ENCODE peak calls at places on chromosomes 11 and 22, in ten cellular contexts. E is cardiac muscle cell; G is left ventricle myocardium inferior; L is H9; Y is right lobe of liver; Z is CD8-positive, alpha-beta T cell; B is ascending aorta; U is adrenal gland; M is sigmoid colon; Q is neural progenitor cell. S is an unnamed sample. For H3K4me1 and H3K27me3, the result is how much of the 10 kb centered on the place peaks cover.

GRCh38 chr11:69958308-69958707 is 119.8 kb upstream of the ANO1 start:
- DNase-seq in E (no peak), G (no peak), L (no peak), Y (no peak), Z (no peak), B (no peak), U (no peak), M (no peak), Q (no peak), S (no peak)

GRCh38 chr11:94583213-94583884 is 16.2 kb downstream of the PIWIL4 start:
- DNase-seq in E (no peak), G (no peak), L (no peak), Y (no peak), Z (no peak), B (no peak), U (no peak), M (no peak), Q (no peak), S (no peak)

GRCh38 chr11:127737499-127737898 is 736.9 kb upstream of the KIRREL3 start:
- DNase-seq in E (no peak), G (no peak), L (no peak), Y (no peak), Z (no peak), B (no peak), U (no peak), M (no peak), Q (no peak), S (no peak)

GRCh38 chr11:67697846-67698245 is 23.4 kb upstream of the ALDH3B2 start:
- DNase-seq in E (no peak), G (no peak), L (no peak), Y (no peak), Z (no peak), B (no peak), U (no peak), M (no peak), Q (no peak), S (no peak)

GRCh38 chr22:19763141-19764049 is 2.8 kb downstream of the TBX1 start:
- DNase-seq in E (no peak), G (no peak), L (no peak), Y (no peak), Z (no peak), B (no peak), U (no peak), M (no peak), Q (no peak), S (no peak)

GRCh38 chr22:27866136-27867091 is 52.6 kb downstream of the PITPNB start:
- DNase-seq in E (no peak), G (no peak), L (no peak), Y (peak), Z (no peak), B (no peak), U (peak), M (peak), Q (no peak), S (no peak)

GRCh38 chr11:59184876-59185275 is 12.9 kb downstream of the DTX4 start:
- DNase-seq in E (no peak), G (no peak), L (no peak), Y (no peak), Z (no peak), B (no peak), U (no peak), M (no peak), Q (no peak), S (no peak)

GRCh38 chr11:129960216-129961214 is 42.1 kb downstream of the PRDM10 start:
- DNase-seq in E (no peak), G (no peak), L (no peak), Y (no peak), Z (no peak), B (no peak), U (no peak), M (no peak), Q (no peak), S (no peak)

GRCh38 chr11:85299247-85299646 is 327.9 kb downstream of the DLG2 start:
- DNase-seq in E (no peak), G (no peak), L (no peak), Y (no peak), Z (no peak), B (no peak), U (no peak), M (no peak), Q (no peak), S (no peak)

GRCh38 chr11:117419136-117419914 is 91.7 kb downstream of the CEP164 start:
- DNase-seq in E (no peak), G (no peak), L (no peak), Y (no peak), Z (no peak), B (no peak), U (no peak), M (peak), Q (no peak), S (no peak)

GRCh38 chr11:44003736-44004451 is 43.9 kb upstream of the ACCSL start:
- DNase-seq in E (no peak), G (no peak), L (no peak), Y (no peak), Z (no peak), B (no peak), U (no peak), M (peak), Q (no peak), S (no peak)

GRCh38 chr11:115606223-115607220 is 102.3 kb upstream of the CADM1 start:
- DNase-seq in E (peak), G (peak), L (no peak), Y (peak), Z (no peak), B (no peak), U (peak), M (no peak), Q (no peak), S (no peak)

GRCh38 chr11:124752471-124753100 is 531 bp upstream of the VSIG2 start:
- DNase-seq in E (no peak), G (no peak), L (no peak), Y (no peak), Z (no peak), B (no peak), U (no peak), M (no peak), Q (no peak), S (no peak)

GRCh38 chr11:9200471-9200870 is 64.7 kb downstream of the DENND5A start:
- DNase-seq in E (peak), G (no peak), L (no peak), Y (no peak), Z (no peak), B (no peak), U (no peak), M (no peak), Q (no peak), S (no peak)

GRCh38 chr11:96017872-96018271 is 94.0 kb upstream of the MTMR2 start:
- DNase-seq in E (no peak), G (no peak), L (no peak), Y (no peak), Z (no peak), B (no peak), U (no peak), M (no peak), Q (no peak), S (no peak)

GRCh38 chr22:37335819-37336199 is 53.5 kb downstream of the CYTH4 start:
- DNase-seq in E (no peak), G (no peak), L (no peak), Y (no peak), Z (no peak), B (no peak), U (no peak), M (no peak), Q (peak), S (no peak)

GRCh38 chr22:37334859-37335818 is 52.8 kb downstream of the CYTH4 start:
- DNase-seq in E (no peak), G (no peak), L (peak), Y (no peak), Z (no peak), B (no peak), U (no peak), M (no peak), Q (peak), S (no peak)

GRCh38 chr22:37334461-37334858 is 52.2 kb downstream of the CYTH4 start:
- DNase-seq in E (no peak), G (no peak), L (no peak), Y (no peak), Z (no peak), B (no peak), U (no peak), M (no peak), Q (peak), S (no peak)

GRCh38 chr22:37331811-37332536 is 49.7 kb downstream of the CYTH4 start:
- DNase-seq in E (no peak), G (no peak), L (no peak), Y (no peak), Z (no peak), B (no peak), U (no peak), M (no peak), Q (no peak), S (no peak)

GRCh38 chr22:37333724-37334460 is 51.6 kb downstream of the CYTH4 start:
- DNase-seq in E (no peak), G (no peak), L (no peak), Y (no peak), Z (no peak), B (no peak), U (no peak), M (no peak), Q (no peak), S (no peak)
- TF ChIP-seq CTCF in E (no peak), G (no peak), L (no peak), Y (no peak), Z (no peak), B (no peak), U (no peak), M (no peak), Q (no peak), S (no peak)

GRCh38 chr22:39940757-39941305 is 19.4 kb upstream of the TMA7B start:
- DNase-seq in E (no peak), G (no peak), L (no peak), Y (no peak), Z (no peak), B (no peak), U (no peak), M (no peak), Q (no peak), S (no peak)

GRCh38 chr22:39941661-39942060 is 18.5 kb upstream of the TMA7B start:
- DNase-seq in E (no peak), G (no peak), L (no peak), Y (no peak), Z (no peak), B (no peak), U (no peak), M (no peak), Q (no peak), S (no peak)

GRCh38 chr22:39943941-39944624 is 16.1 kb upstream of the TMA7B start:
- DNase-seq in E (no peak), G (no peak), L (no peak), Y (no peak), Z (no peak), B (no peak), U (no peak), M (no peak), Q (no peak), S (no peak)

GRCh38 chr22:39943366-39943765 is 16.8 kb upstream of the TMA7B start:
- DNase-seq in E (peak), G (no peak), L (peak), Y (no peak), Z (peak), B (no peak), U (no peak), M (no peak), Q (peak), S (no peak)

DNA sequence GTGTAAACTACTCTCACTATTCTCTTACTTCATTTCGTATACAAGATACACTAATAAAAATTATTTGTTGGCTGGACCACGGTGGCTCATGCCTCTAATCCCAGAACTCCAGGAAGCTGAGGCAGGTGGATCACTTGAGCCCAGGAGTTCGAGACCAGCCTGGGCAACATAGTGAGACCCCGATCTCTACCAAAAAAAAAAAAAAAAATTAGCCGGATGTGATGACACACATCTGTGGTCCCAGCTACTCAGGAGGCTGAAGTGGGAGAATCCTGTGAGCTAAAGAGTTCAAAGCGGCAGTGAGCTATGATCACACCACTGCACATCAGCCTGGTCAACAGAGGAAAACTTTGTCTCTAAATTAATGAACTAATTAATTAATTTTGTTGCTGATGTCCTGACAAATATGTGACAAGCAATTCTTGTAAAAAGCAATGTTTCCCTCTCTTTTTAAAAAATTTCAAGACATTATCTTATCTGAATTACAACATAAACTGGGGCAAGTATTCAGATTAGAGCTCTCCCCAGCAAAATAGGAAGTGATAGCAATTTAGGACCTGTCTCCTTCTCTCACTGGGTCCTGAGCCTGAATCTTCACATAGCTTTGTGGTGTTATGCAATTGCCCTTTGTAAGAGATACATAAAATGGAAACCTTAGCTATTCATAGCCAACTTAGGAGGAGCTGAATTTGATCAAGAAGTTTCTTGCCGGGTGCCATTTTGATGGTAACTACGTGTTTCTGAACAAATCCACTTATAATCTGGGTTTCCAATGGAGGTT is 17.6 kb upstream of the TMA7B start:
- DNase-seq in E (no peak), G (no peak), L (no peak), Y (no peak), Z (no peak), B (no peak), U (no peak), M (no peak), Q (no peak), S (no peak)
- H3K4me1 ChIP-seq in E (under half), G (under half), L (under half), Y (under half), Z (half or more), B (under half), U (under half), M (under half), Q (under half), S (under half)

DNA sequence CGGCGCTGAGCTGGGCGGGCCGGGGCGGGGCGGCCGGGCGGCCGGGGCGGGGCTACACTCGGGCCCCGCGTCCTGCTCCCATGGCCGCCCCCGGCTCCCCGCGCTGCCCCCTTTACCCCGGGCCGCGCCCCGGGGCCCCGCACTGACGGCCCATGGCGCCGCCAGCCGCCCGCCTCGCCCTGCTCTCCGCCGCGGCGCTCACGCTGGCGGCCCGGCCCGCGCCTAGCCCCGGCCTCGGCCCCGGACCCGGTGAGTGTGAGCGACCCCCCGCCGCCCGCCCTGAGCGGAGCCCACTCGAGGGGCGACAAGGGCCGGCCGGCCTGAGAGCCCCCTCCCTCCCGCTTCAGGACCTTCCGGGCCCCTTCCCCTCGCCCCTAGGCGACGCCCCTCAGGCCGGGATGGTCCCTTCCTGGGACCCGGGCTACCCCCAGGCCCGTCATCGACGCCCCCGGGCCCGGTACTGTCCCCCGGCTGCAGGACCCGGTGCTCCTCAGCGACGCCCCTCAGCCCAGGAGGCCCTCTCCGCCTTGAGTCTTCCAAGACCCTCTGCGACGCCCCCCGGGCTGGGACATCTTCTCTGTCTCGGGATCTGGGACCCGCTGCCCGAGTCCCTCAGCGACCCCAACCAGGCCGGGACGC is at the start of gene KREMEN1:
- DNase-seq in E (no peak), G (no peak), L (no peak), Y (peak), Z (no peak), B (no peak), U (no peak), M (no peak), Q (peak), S (no peak)
- H3K27me3 ChIP-seq in E (under half), G (under half), L (under half), Y (under half), Z (under half), B (under half), U (under half), M (under half), Q (half or more), S (under half)

GRCh38 chr11:76419896-76420295 is 24.9 kb upstream of the EMSY start:
- DNase-seq in E (no peak), G (no peak), L (peak), Y (no peak), Z (no peak), B (no peak), U (no peak), M (no peak), Q (peak), S (no peak)
- TF ChIP-seq CTCF in E (peak), G (peak), L (peak), Y (peak), Z (no peak), B (no peak), U (no peak), M (no peak), Q (peak), S (no peak)

DNA sequence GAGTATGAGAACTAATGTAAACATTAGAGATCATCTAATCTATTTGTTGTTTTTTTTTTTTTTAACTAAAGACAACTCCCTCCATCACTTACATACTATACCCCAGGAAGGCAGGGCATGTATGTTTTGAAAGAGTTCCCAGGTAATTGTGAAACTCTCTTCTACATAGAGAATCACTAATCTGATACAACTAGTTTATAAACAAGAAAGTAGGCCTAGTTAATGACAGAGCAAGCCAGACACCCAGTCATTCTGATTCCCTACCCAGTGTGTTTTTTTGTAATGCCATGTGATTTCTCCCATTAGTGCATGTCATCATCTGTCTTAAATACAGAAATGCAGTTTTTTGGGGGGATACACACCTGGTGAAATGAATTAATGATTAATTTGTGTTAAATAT is 120.9 kb downstream of the C11orf65 start:
- DNase-seq in E (no peak), G (no peak), L (no peak), Y (no peak), Z (no peak), B (no peak), U (no peak), M (no peak), Q (no peak), S (no peak)
- H3K4me1 ChIP-seq in E (under half), G (under half), L (under half), Y (under half), Z (under half), B (under half), U (under half), M (under half), Q (under half), S (under half)

GRCh38 chr22:22578702-22579424 is 19.8 kb upstream of the PRAME start:
- DNase-seq in E (no peak), G (peak), L (no peak), Y (no peak), Z (no peak), B (no peak), U (peak), M (no peak), Q (no peak), S (no peak)
- H3K27me3 ChIP-seq in E (under half), G (half or more), L (under half), Y (under half), Z (under half), B (under half), U (under half), M (under half), Q (half or more), S (under half)

GRCh38 chr11:68950268-68950667 is 30.5 kb downstream of the MRGPRD start:
- DNase-seq in E (peak), G (no peak), L (peak), Y (no peak), Z (no peak), B (no peak), U (no peak), M (no peak), Q (peak), S (no peak)
- TF ChIP-seq CTCF in E (peak), G (peak), L (peak), Y (no peak), Z (no peak), B (peak), U (no peak), M (peak), Q (peak), S (peak)

DNA sequence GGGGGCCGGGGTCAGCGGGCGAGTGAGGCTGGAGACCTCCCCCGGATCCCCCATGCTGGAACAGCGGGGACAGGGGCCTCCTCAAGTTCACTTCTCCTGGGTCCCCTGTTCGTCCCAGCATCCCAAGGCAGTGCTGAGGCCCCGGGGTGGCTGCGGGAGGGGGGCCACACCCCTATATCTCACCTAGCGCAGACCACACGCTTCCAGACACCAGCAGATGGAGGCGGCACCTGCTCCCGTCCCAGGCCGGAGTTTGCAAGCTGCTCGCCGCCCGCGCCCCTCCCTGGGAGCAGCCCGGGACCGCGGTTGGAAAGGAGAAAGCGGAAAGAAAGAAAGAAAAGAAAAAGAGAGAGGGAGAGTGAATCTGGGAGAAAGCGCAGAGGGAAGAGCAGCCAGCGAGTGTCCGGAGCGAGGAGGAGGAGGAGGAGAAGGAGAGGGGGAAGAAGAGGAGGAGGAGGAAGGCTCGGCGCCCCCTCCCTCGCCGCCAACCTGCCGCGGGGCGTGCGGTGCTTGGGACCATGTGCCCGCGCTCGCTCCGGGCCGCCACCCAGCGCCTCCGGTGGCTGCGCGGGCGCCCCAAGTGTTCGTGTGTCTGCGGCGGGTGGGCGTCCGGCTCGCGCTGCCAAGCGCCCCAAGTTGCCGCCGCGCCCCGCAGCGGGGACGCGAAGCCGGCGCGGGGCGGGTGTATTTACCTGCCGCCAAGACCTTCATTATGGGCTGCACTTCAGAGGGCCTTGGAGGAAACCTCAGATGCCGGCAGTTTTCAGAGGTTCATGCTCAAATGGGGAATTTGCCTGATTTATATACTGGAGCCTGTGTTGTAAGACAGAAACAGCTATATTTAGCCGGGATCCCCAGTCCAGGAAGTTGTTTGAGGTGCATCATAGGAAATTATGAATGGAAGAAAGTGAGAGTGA is at the start of gene LIF:
- DNase-seq in E (peak), G (no peak), L (peak), Y (no peak), Z (no peak), B (no peak), U (no peak), M (no peak), Q (peak), S (no peak)
- H3K4me1 ChIP-seq in E (under half), G (under half), L (under half), Y (under half), Z (under half), B (under half), U (under half), M (under half), Q (under half), S (under half)

GRCh38 chr11:31883435-31883834 is 72.3 kb upstream of the PAX6 start:
- DNase-seq in E (no peak), G (no peak), L (no peak), Y (no peak), Z (no peak), B (no peak), U (no peak), M (no peak), Q (no peak), S (no peak)

GRCh38 chr11:31884080-31884479 is 73.0 kb upstream of the PAX6 start:
- DNase-seq in E (no peak), G (no peak), L (no peak), Y (no peak), Z (no peak), B (no peak), U (no peak), M (no peak), Q (no peak), S (no peak)

GRCh38 chr11:31887180-31887579 is 76.1 kb upstream of the PAX6 start:
- DNase-seq in E (no peak), G (no peak), L (peak), Y (no peak), Z (no peak), B (no peak), U (no peak), M (no peak), Q (peak), S (no peak)

GRCh38 chr11:31881825-31882224 is 70.7 kb upstream of the PAX6 start:
- DNase-seq in E (no peak), G (no peak), L (no peak), Y (no peak), Z (no peak), B (no peak), U (no peak), M (no peak), Q (no peak), S (no peak)

GRCh38 chr11:31882951-31883392 is 71.8 kb upstream of the PAX6 start:
- DNase-seq in E (no peak), G (no peak), L (peak), Y (no peak), Z (no peak), B (no peak), U (no peak), M (no peak), Q (peak), S (no peak)
- H3K27me3 ChIP-seq in E (under half), G (under half), L (under half), Y (under half), Z (under half), B (under half), U (under half), M (under half), Q (under half), S (under half)

S was measured in RWPE2.